ENCODE peak calls at places on chromosome 20, in nine cellular contexts. V is D341Med; T is heart right ventricle; N is stimulated activated CD8-positive, alpha-beta memory T cell treated with anti-CD3 and anti-CD28 coated beads, Interleukin-4, amount 100 ng/mL, for 48 hours; I is activated T-helper 1 cell treated with anti-CD3 and anti-CD28 coated beads, Interleukin-12 subunit alpha, Interleukin-12 subunit beta, Interleukin-2, Interleukin-4 antibody, amounts not matched to agents 30 ng/mL and 10 ng/mL and 1 ng/mL, durations not matched to agents 14 hours and 24 hours and 36 hours; B is germinal center; R is omental fat pad; L is ureter; D is activated CD4-positive, CD25-positive, alpha-beta regulatory T cell treated with anti-CD3 and anti-CD28 coated beads, Interleukin-2, amount 50 U/mL, for 16 hours. K is an unnamed sample.

GRCh38 chr20:44501448-44501847 is 20.4 kb downstream of the SERINC3 start:
- DNase-seq in V (no peak), T (no peak), N (no peak), I (no peak), B (no peak), R (no peak), L (no peak), D (no peak), K (no peak)

GRCh38 chr20:61934716-61935530 is 130.8 kb downstream of the TAF4 start:
- DNase-seq in V (no peak), T (no peak), N (no peak), I (no peak), B (no peak), R (no peak), L (peak; percentile 34), D (no peak), K (no peak)

GRCh38 chr20:12012241-12013222 is 94.8 kb downstream of the BTBD3 start:
- DNase-seq in V (peak; percentile 66), T (no peak), N (peak; percentile 24), I (peak; percentile 4), B (peak; percentile 37), R (no peak), L (no peak), D (no peak), K (peak; percentile 31)

GRCh38 chr20:25022680-25023079 is 30.1 kb upstream of the APMAP start:
- DNase-seq in V (no peak), T (peak; percentile 49), N (no peak), I (no peak), B (no peak), R (no peak), L (peak; percentile 80), D (no peak), K (no peak)

GRCh38 chr20:37907677-37908397 is 4.9 kb downstream of the VSTM2L start:
- DNase-seq in V (no peak), T (no peak), N (no peak), I (no peak), B (no peak), R (no peak), L (no peak), D (no peak), K (no peak)

GRCh38 chr20:12965212-12965879 is 43.4 kb upstream of the SPTLC3 start:
- DNase-seq in V (no peak), T (no peak), N (no peak), I (no peak), B (no peak), R (no peak), L (no peak), D (no peak), K (no peak)

GRCh38 chr20:4451487-4451886 is 270.2 kb upstream of the PRND start:
- DNase-seq in V (no peak), T (no peak), N (no peak), I (no peak), B (no peak), R (no peak), L (no peak), D (no peak), K (no peak)

GRCh38 chr20:36260316-36260715 is 24.0 kb downstream of the AAR2 start:
- DNase-seq in V (peak; percentile 23), T (no peak), N (no peak), I (no peak), B (no peak), R (no peak), L (no peak), D (no peak), K (no peak)

GRCh38 chr20:9981834-9982233 is 53.0 kb upstream of the ANKEF1 start:
- DNase-seq in V (no peak), T (no peak), N (no peak), I (no peak), B (no peak), R (no peak), L (no peak), D (no peak), K (no peak)

GRCh38 chr20:46022411-46023147 is 6.4 kb upstream of the SLC12A5 start:
- DNase-seq in V (peak; percentile 81), T (peak; percentile 74), N (peak; percentile 91), I (peak; percentile 64), B (peak; percentile 83), R (no peak), L (no peak), D (peak; percentile 59), K (no peak)

GRCh38 chr20:36036688-36037087 is 68.3 kb downstream of the CNBD2 start:
- DNase-seq in V (peak; percentile 61), T (no peak), N (no peak), I (no peak), B (no peak), R (no peak), L (no peak), D (no peak), K (no peak)

GRCh38 chr20:44141873-44142272 is 45.1 kb downstream of the JPH2 start:
- DNase-seq in V (no peak), T (no peak), N (no peak), I (no peak), B (no peak), R (no peak), L (no peak), D (no peak), K (no peak)

GRCh38 chr20:38299963-38300362 is 4.0 kb upstream of the BPI start:
- DNase-seq in V (no peak), T (no peak), N (no peak), I (no peak), B (no peak), R (no peak), L (peak; percentile 70), D (no peak), K (no peak)

K was measured in HCT116.